ENCODE peak calls at places on chromosomes 6 and 20, in seven cellular contexts. One of them, this sample, is unnamed.

GRCh38 chr6:35469711-35470662 is 1.8 kb downstream of the RPL10A start:
- DNase-seq in GM12865: peak; percentile 48
- DNase-seq in GM23338: no peak
- DNase-seq in BE2C: peak; percentile 67
- DNase-seq in A549: no peak
- DNase-seq in cardiac fibroblast: peak; percentile 36
- DNase-seq in epithelial cell of esophagus: peak; percentile 65
- DNase-seq in this sample: no peak

GRCh38 chr6:150072201-150072600 is 3.3 kb upstream of the ULBP3 start:
- DNase-seq in GM12865: peak; percentile 8
- DNase-seq in GM23338: peak; percentile 63
- DNase-seq in BE2C: peak; percentile 40
- DNase-seq in A549: peak; percentile 87
- DNase-seq in cardiac fibroblast: peak; percentile 57
- DNase-seq in epithelial cell of esophagus: peak; percentile 85
- DNase-seq in this sample: no peak

GRCh38 chr6:116087437-116088027 is 13.1 kb upstream of the NT5DC1 start:
- DNase-seq in GM12865: peak; percentile 93
- DNase-seq in GM23338: no peak
- DNase-seq in BE2C: no peak
- DNase-seq in A549: no peak
- DNase-seq in cardiac fibroblast: peak; percentile 42
- DNase-seq in epithelial cell of esophagus: peak; percentile 80
- DNase-seq in this sample: no peak

GRCh38 chr20:52948491-52948890 is 23.7 kb upstream of the TSHZ2 start:
- DNase-seq in GM12865: no peak
- DNase-seq in GM23338: no peak
- DNase-seq in BE2C: no peak
- DNase-seq in A549: no peak
- DNase-seq in cardiac fibroblast: no peak
- DNase-seq in epithelial cell of esophagus: peak; percentile 51
- DNase-seq in this sample: no peak

GRCh38 chr20:63315982-63316491 is 23.1 kb downstream of the COL20A1 start:
- DNase-seq in GM12865: no peak
- DNase-seq in GM23338: no peak
- DNase-seq in BE2C: peak; percentile 6
- DNase-seq in A549: no peak
- DNase-seq in cardiac fibroblast: no peak
- DNase-seq in epithelial cell of esophagus: no peak
- DNase-seq in this sample: no peak

GRCh38 chr6:3305831-3306230 is 47.1 kb downstream of the PSMG4 start:
- DNase-seq in GM12865: no peak
- DNase-seq in GM23338: no peak
- DNase-seq in BE2C: no peak
- DNase-seq in A549: no peak
- DNase-seq in cardiac fibroblast: no peak
- DNase-seq in epithelial cell of esophagus: no peak
- DNase-seq in this sample: no peak

GRCh38 chr6:118551063-118551672 is 3.1 kb downstream of the PLN start:
- DNase-seq in GM12865: peak; percentile 47
- DNase-seq in GM23338: peak; percentile 67
- DNase-seq in BE2C: no peak
- DNase-seq in A549: peak; percentile 17
- DNase-seq in cardiac fibroblast: peak; percentile 80
- DNase-seq in epithelial cell of esophagus: peak; percentile 60
- DNase-seq in this sample: peak; percentile 38

GRCh38 chr6:16374796-16375195 is 136.4 kb downstream of the GMPR start:
- DNase-seq in GM12865: peak; percentile 48
- DNase-seq in GM23338: no peak
- DNase-seq in BE2C: no peak
- DNase-seq in A549: no peak
- DNase-seq in cardiac fibroblast: no peak
- DNase-seq in epithelial cell of esophagus: no peak
- DNase-seq in this sample: no peak

GRCh38 chr20:59149678-59150504 is 13.7 kb upstream of the ZNF831 start:
- DNase-seq in GM12865: peak; percentile 28
- DNase-seq in GM23338: no peak
- DNase-seq in BE2C: peak; percentile 21
- DNase-seq in A549: no peak
- DNase-seq in cardiac fibroblast: no peak
- DNase-seq in epithelial cell of esophagus: no peak
- DNase-seq in this sample: no peak

GRCh38 chr20:14523090-14523489 is 185.7 kb upstream of the FLRT3 start:
- DNase-seq in GM12865: no peak
- DNase-seq in GM23338: no peak
- DNase-seq in BE2C: no peak
- DNase-seq in A549: no peak
- DNase-seq in cardiac fibroblast: no peak
- DNase-seq in epithelial cell of esophagus: peak; percentile 88
- DNase-seq in this sample: no peak

GRCh38 chr6:3259491-3259958 is 778 bp downstream of the PSMG4 start:
- DNase-seq in GM12865: peak; percentile 55
- DNase-seq in GM23338: peak; percentile 65
- DNase-seq in BE2C: peak; percentile 47
- DNase-seq in A549: peak; percentile 25
- DNase-seq in cardiac fibroblast: peak; percentile 53
- DNase-seq in epithelial cell of esophagus: peak; percentile 43
- DNase-seq in this sample: peak; percentile 55

GRCh38 chr6:19399406-19399805 is 437.8 kb upstream of the ID4 start:
- DNase-seq in GM12865: no peak
- DNase-seq in GM23338: no peak
- DNase-seq in BE2C: no peak
- DNase-seq in A549: no peak
- DNase-seq in cardiac fibroblast: peak; percentile 64
- DNase-seq in epithelial cell of esophagus: no peak
- DNase-seq in this sample: no peak

GRCh38 chr20:46965477-46965876 is 70.8 kb downstream of the EYA2 start:
- DNase-seq in GM12865: no peak
- DNase-seq in GM23338: no peak
- DNase-seq in BE2C: no peak
- DNase-seq in A549: no peak
- DNase-seq in cardiac fibroblast: no peak
- DNase-seq in epithelial cell of esophagus: peak; percentile 58
- DNase-seq in this sample: no peak

GRCh38 chr6:93219447-93219846 is 199.9 kb downstream of the EPHA7 start:
- DNase-seq in GM12865: no peak
- DNase-seq in GM23338: no peak
- DNase-seq in BE2C: no peak
- DNase-seq in A549: no peak
- DNase-seq in cardiac fibroblast: no peak
- DNase-seq in epithelial cell of esophagus: no peak
- DNase-seq in this sample: no peak

GRCh38 chr6:127366281-127367022 is 23.0 kb upstream of the ECHDC1 start:
- DNase-seq in GM12865: no peak
- DNase-seq in GM23338: peak; percentile 47
- DNase-seq in BE2C: no peak
- DNase-seq in A549: peak; percentile 89
- DNase-seq in cardiac fibroblast: peak; percentile 99
- DNase-seq in epithelial cell of esophagus: peak; percentile 99
- DNase-seq in this sample: no peak

GRCh38 chr6:20364327-20364726 is 37.4 kb upstream of the E2F3 start:
- DNase-seq in GM12865: no peak
- DNase-seq in GM23338: no peak
- DNase-seq in BE2C: no peak
- DNase-seq in A549: no peak
- DNase-seq in cardiac fibroblast: no peak
- DNase-seq in epithelial cell of esophagus: peak; percentile 73
- DNase-seq in this sample: no peak

GRCh38 chr6:158648682-158649131 is 1.1 kb upstream of the SYTL3 start:
- DNase-seq in GM12865: peak; percentile 85
- DNase-seq in GM23338: no peak
- DNase-seq in BE2C: no peak
- DNase-seq in A549: no peak
- DNase-seq in cardiac fibroblast: peak; percentile 96
- DNase-seq in epithelial cell of esophagus: peak; percentile 90
- DNase-seq in this sample: no peak

GRCh38 chr20:48724891-48725588 is 102.8 kb downstream of the PREX1 start:
- DNase-seq in GM12865: no peak
- DNase-seq in GM23338: no peak
- DNase-seq in BE2C: no peak
- DNase-seq in A549: no peak
- DNase-seq in cardiac fibroblast: no peak
- DNase-seq in epithelial cell of esophagus: no peak
- DNase-seq in this sample: no peak

GRCh38 chr6:82246802-82247633 is 526 bp downstream of the IBTK start:
- DNase-seq in GM12865: peak; percentile 66
- DNase-seq in GM23338: peak; percentile 87
- DNase-seq in BE2C: peak; percentile 74
- DNase-seq in A549: peak; percentile 40
- DNase-seq in cardiac fibroblast: peak; percentile 58
- DNase-seq in epithelial cell of esophagus: peak; percentile 45
- DNase-seq in this sample: peak; percentile 45

GRCh38 chr6:100001915-100002388 is 7.9 kb upstream of the MCHR2 start:
- DNase-seq in GM12865: peak; percentile 60
- DNase-seq in GM23338: peak; percentile 72
- DNase-seq in BE2C: peak; percentile 27
- DNase-seq in A549: peak; percentile 10
- DNase-seq in cardiac fibroblast: peak; percentile 71
- DNase-seq in epithelial cell of esophagus: peak; percentile 65
- DNase-seq in this sample: peak; percentile 46

GRCh38 chr6:50264995-50265571 is 215.4 kb upstream of the DEFB112 start:
- DNase-seq in GM12865: no peak
- DNase-seq in GM23338: peak; percentile 61
- DNase-seq in BE2C: no peak
- DNase-seq in A549: no peak
- DNase-seq in cardiac fibroblast: peak; percentile 3
- DNase-seq in epithelial cell of esophagus: peak; percentile 41
- DNase-seq in this sample: no peak

GRCh38 chr20:19348582-19348981 is 136.1 kb downstream of the SLC24A3 start:
- DNase-seq in GM12865: no peak
- DNase-seq in GM23338: no peak
- DNase-seq in BE2C: no peak
- DNase-seq in A549: no peak
- DNase-seq in cardiac fibroblast: no peak
- DNase-seq in epithelial cell of esophagus: no peak
- DNase-seq in this sample: no peak

GRCh38 chr20:19349879-19350278 is 137.4 kb downstream of the SLC24A3 start:
- DNase-seq in GM12865: no peak
- DNase-seq in GM23338: no peak
- DNase-seq in BE2C: no peak
- DNase-seq in A549: no peak
- DNase-seq in cardiac fibroblast: no peak
- DNase-seq in epithelial cell of esophagus: no peak
- DNase-seq in this sample: no peak

GRCh38 chr20:19354950-19355349 is 142.5 kb downstream of the SLC24A3 start:
- DNase-seq in GM12865: no peak
- DNase-seq in GM23338: no peak
- DNase-seq in BE2C: no peak
- DNase-seq in A549: no peak
- DNase-seq in cardiac fibroblast: peak; percentile 5
- DNase-seq in epithelial cell of esophagus: no peak
- DNase-seq in this sample: no peak

GRCh38 chr20:19347943-19348456 is 135.6 kb downstream of the SLC24A3 start:
- DNase-seq in GM12865: peak; percentile 75
- DNase-seq in GM23338: no peak
- DNase-seq in BE2C: no peak
- DNase-seq in A549: no peak
- DNase-seq in cardiac fibroblast: no peak
- DNase-seq in epithelial cell of esophagus: no peak
- DNase-seq in this sample: peak; percentile 23

GRCh38 chr20:19351542-19351941 is 139.1 kb downstream of the SLC24A3 start:
- DNase-seq in GM12865: no peak
- DNase-seq in GM23338: peak; percentile 9
- DNase-seq in BE2C: no peak
- DNase-seq in A549: no peak
- DNase-seq in cardiac fibroblast: no peak
- DNase-seq in epithelial cell of esophagus: no peak
- DNase-seq in this sample: no peak
- TF ChIP-seq CTCF in GM12865: no peak
- TF ChIP-seq CTCF in GM23338: no peak
- TF ChIP-seq CTCF in BE2C: no peak
- TF ChIP-seq CTCF in A549: no peak
- TF ChIP-seq CTCF in cardiac fibroblast: no peak
- TF ChIP-seq CTCF in epithelial cell of esophagus: peak; percentile 10
- TF ChIP-seq CTCF in this sample: no peak

DNA sequence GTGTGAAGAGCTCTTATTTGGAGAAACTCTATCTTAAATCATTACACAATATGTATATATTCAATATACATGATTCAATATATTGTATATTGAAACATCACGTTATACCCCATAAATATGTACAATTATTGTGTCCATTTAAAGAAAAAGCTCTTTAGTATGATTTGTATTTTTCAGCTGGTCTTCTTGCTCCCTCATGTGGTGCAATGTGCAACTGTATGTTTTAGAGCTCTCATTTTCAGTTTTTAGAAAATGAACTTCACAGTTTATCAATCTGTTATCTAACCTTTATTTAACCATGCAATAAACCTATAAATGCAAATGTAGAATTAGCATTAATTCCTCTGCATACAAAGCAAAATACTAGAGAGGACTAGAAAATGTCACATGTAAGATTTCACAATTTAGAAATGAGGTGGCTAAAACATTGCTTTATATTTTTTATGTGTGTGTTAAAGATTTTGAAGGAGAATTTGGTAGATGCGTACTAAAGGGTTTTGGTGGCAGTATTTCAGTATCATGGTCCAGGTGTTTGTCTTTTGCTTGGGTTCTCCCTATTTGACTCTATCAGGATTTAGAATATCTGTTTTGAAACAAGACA is 167.1 kb downstream of the PHF3 start:
- DNase-seq in GM12865: peak; percentile 29
- DNase-seq in GM23338: peak; percentile 16
- DNase-seq in BE2C: peak; percentile 28
- DNase-seq in A549: no peak
- DNase-seq in cardiac fibroblast: peak; percentile 65
- DNase-seq in epithelial cell of esophagus: peak; percentile 42
- DNase-seq in this sample: peak; percentile 16
- TF ChIP-seq CTCF in GM12865: peak; percentile 56
- TF ChIP-seq CTCF in GM23338: peak; percentile 57
- TF ChIP-seq CTCF in BE2C: peak; percentile 76
- TF ChIP-seq CTCF in A549: peak; percentile 74
- TF ChIP-seq CTCF in cardiac fibroblast: peak; percentile 64
- TF ChIP-seq CTCF in epithelial cell of esophagus: peak; percentile 69
- TF ChIP-seq CTCF in this sample: peak; percentile 77

GRCh38 chr6:157461000-157461915 is 80.3 kb downstream of the ZDHHC14 start:
- DNase-seq in GM12865: peak; percentile 93
- DNase-seq in GM23338: peak; percentile 44
- DNase-seq in BE2C: no peak
- DNase-seq in A549: no peak
- DNase-seq in cardiac fibroblast: peak; percentile 75
- DNase-seq in epithelial cell of esophagus: no peak
- DNase-seq in this sample: peak; percentile 76
- TF ChIP-seq CTCF in GM12865: peak; percentile 54
- TF ChIP-seq CTCF in GM23338: peak; percentile 53
- TF ChIP-seq CTCF in BE2C: no peak
- TF ChIP-seq CTCF in A549: no peak
- TF ChIP-seq CTCF in cardiac fibroblast: no peak
- TF ChIP-seq CTCF in epithelial cell of esophagus: no peak
- TF ChIP-seq CTCF in this sample: peak; percentile 45

DNA sequence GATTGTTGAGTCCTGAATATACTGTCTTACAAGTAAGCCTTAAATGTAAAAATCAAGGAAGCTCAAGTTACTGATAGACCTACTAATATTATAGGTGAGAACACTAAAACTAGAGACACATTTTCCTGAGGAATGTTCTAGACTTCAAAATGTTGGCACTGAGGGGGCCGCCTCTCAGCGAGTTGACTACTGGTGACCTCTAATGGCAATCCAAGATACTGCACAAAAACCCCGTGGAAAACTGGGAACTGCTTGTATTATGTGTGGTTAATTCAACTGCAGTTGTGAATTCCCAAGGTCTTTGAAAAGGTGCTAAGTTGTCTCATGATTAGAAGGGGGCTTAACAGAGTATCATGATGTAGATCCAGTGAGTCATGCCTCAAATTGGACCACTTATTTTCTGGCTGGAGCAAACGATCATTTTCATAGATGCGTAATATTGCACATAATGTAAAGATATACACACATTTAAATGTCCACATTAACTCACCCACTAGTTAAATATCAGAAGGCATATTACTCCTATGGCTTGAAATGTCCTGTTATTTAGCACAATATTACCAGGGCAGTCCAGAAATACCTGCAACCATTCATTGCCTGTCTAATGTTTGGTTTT is 336.2 kb downstream of the FOXA2 start:
- DNase-seq in GM12865: peak; percentile 14
- DNase-seq in GM23338: peak; percentile 71
- DNase-seq in BE2C: peak; percentile 13
- DNase-seq in A549: peak; percentile 24
- DNase-seq in cardiac fibroblast: peak; percentile 8
- DNase-seq in epithelial cell of esophagus: peak; percentile 16
- DNase-seq in this sample: no peak
- TF ChIP-seq CTCF in GM12865: peak; percentile 59
- TF ChIP-seq CTCF in GM23338: peak; percentile 72
- TF ChIP-seq CTCF in BE2C: peak; percentile 45
- TF ChIP-seq CTCF in A549: peak; percentile 60
- TF ChIP-seq CTCF in cardiac fibroblast: peak; percentile 34
- TF ChIP-seq CTCF in epithelial cell of esophagus: peak; percentile 66
- TF ChIP-seq CTCF in this sample: peak; percentile 60